ENCODE peak calls at places on chromosomes 3 and 15, in four cellular contexts. O is fibroblast of lung, R is Peyer's patch, J is AG10803. I is an unnamed sample.

GRCh38 chr3:101719604-101720185 is 4.7 kb upstream of the CEP97 start:
- DNase-seq in O (peak; percentile 38), R (no peak), J (no peak), I (no peak)

GRCh38 chr3:188407158-188407880 is 253.4 kb downstream of the LPP start:
- DNase-seq in O (no peak), R (no peak), J (peak; percentile 77), I (no peak)

GRCh38 chr3:139564290-139564861 is 24.8 kb upstream of the RBP1 start:
- DNase-seq in O (peak; percentile 10), R (no peak), J (no peak), I (peak; percentile 9)

GRCh38 chr15:48861813-48862431 is 16.0 kb upstream of the EID1 start:
- DNase-seq in O (peak; percentile 86), R (no peak), J (peak; percentile 84), I (no peak)

GRCh38 chr3:84717894-84718293 is 240.9 kb upstream of the CADM2 start:
- DNase-seq in O (no peak), R (no peak), J (no peak), I (no peak)

GRCh38 chr3:17639765-17640164 is 102.7 kb downstream of the TBC1D5 start:
- DNase-seq in O (peak; percentile 90), R (no peak), J (peak; percentile 92), I (no peak)

GRCh38 chr3:52068055-52068704 is 11.8 kb upstream of the DUSP7 start:
- DNase-seq in O (no peak), R (no peak), J (peak; percentile 58), I (no peak)

GRCh38 chr3:173191611-173192010 is 50.6 kb upstream of the SPATA16 start:
- DNase-seq in O (peak; percentile 23), R (no peak), J (no peak), I (no peak)

GRCh38 chr15:74040115-74040850 is 42.1 kb downstream of the GOLGA6A start:
- DNase-seq in O (peak; percentile 89), R (peak; percentile 64), J (peak; percentile 98), I (no peak)

GRCh38 chr3:29397406-29397805 is 116.5 kb downstream of the RBMS3 start:
- DNase-seq in O (no peak), R (no peak), J (no peak), I (no peak)